ENCODE peak calls at places on chromosomes 4 and X, in six cellular contexts. U is suprapubic skin, Z is stromal cell of bone marrow, I is endodermal cell, Q is DMS153, E is astrocyte of the spinal cord. G is an unnamed sample.

GRCh38 chrX:15350329-15350996 is 15.1 kb upstream of the PIGA start:
- DNase-seq in U (no peak), Z (no peak), I (peak), Q (no peak), E (no peak), G (no peak)

GRCh38 chrX:21479695-21480280 is 105.6 kb downstream of the CNKSR2 start:
- DNase-seq in U (no peak), Z (peak), I (peak), Q (peak), E (peak), G (peak)

GRCh38 chrX:1521459-1521956 is 15.5 kb downstream of the P2RY8 start:
- DNase-seq in U (peak), Z (no peak), I (peak), Q (no peak), E (no peak), G (no peak)

GRCh38 chr4:8537041-8537461 is 43.1 kb upstream of the GPR78 start:
- DNase-seq in U (no peak), Z (peak), I (no peak), Q (peak), E (peak), G (peak)

GRCh38 chr4:108168672-108169562 is at the start of gene LEF1:
- DNase-seq in U (no peak), Z (no peak), I (peak), Q (peak), E (peak), G (no peak)

GRCh38 chr4:9804918-9805317 is 23.5 kb downstream of the DRD5 start:
- DNase-seq in U (no peak), Z (no peak), I (peak), Q (no peak), E (no peak), G (no peak)

GRCh38 chr4:146510942-146511341 is 10.8 kb downstream of the SLC10A7 start:
- DNase-seq in U (no peak), Z (no peak), I (no peak), Q (no peak), E (no peak), G (no peak)

GRCh38 chrX:136227948-136228584 is 23.1 kb downstream of the MAP7D3 start:
- DNase-seq in U (no peak), Z (no peak), I (no peak), Q (no peak), E (no peak), G (no peak)

GRCh38 chr4:7168106-7168505 is 24.2 kb upstream of the SORCS2 start:
- DNase-seq in U (peak), Z (no peak), I (no peak), Q (no peak), E (no peak), G (no peak)

GRCh38 chr4:104394409-104394813 is 100.3 kb downstream of the CXXC4 start:
- DNase-seq in U (no peak), Z (no peak), I (no peak), Q (peak), E (no peak), G (no peak)

GRCh38 chr4:94591289-94591688 is 139.5 kb downstream of the PDLIM5 start:
- DNase-seq in U (no peak), Z (no peak), I (no peak), Q (no peak), E (no peak), G (no peak)

GRCh38 chrX:28099166-28099565 is 117.9 kb upstream of the DCAF8L1 start:
- DNase-seq in U (no peak), Z (no peak), I (no peak), Q (no peak), E (no peak), G (no peak)

GRCh38 chr4:124321370-124321769 is 391.2 kb downstream of the ANKRD50 start:
- DNase-seq in U (no peak), Z (no peak), I (peak), Q (no peak), E (peak), G (no peak)

GRCh38 chr4:42152507-42153504 is at the start of gene BEND4:
- DNase-seq in U (no peak), Z (no peak), I (peak), Q (no peak), E (no peak), G (no peak)

GRCh38 chrX:331145-331771 is 12.7 kb upstream of the GTPBP6 start:
- DNase-seq in U (peak), Z (peak), I (peak), Q (no peak), E (peak), G (no peak)

GRCh38 chrX:104789784-104790183 is 223.8 kb downstream of the IL1RAPL2 start:
- DNase-seq in U (no peak), Z (no peak), I (no peak), Q (no peak), E (no peak), G (no peak)

GRCh38 chr4:186137193-186137792 is 32.8 kb downstream of the FAM149A start:
- DNase-seq in U (no peak), Z (peak), I (no peak), Q (no peak), E (peak), G (no peak)

GRCh38 chr4:155079866-155080265 is 128.6 kb upstream of the NPY2R start:
- DNase-seq in U (no peak), Z (peak), I (no peak), Q (no peak), E (peak), G (no peak)

GRCh38 chr4:81040175-81040659 is 9.7 kb downstream of the BMP3 start:
- DNase-seq in U (no peak), Z (peak), I (no peak), Q (peak), E (peak), G (peak)

GRCh38 chrX:134999469-134999868 is 8.7 kb downstream of the SMIM10 start:
- DNase-seq in U (no peak), Z (peak), I (no peak), Q (peak), E (peak), G (peak)

GRCh38 chr4:150852237-150852636 is 162.8 kb downstream of the LRBA start:
- DNase-seq in U (no peak), Z (no peak), I (no peak), Q (no peak), E (no peak), G (peak)

GRCh38 chrX:43968347-43968746 is 4.8 kb downstream of the NDP start:
- DNase-seq in U (no peak), Z (no peak), I (no peak), Q (no peak), E (no peak), G (no peak)

GRCh38 chr4:20203508-20203907 is 48.2 kb upstream of the SLIT2 start:
- DNase-seq in U (no peak), Z (peak), I (no peak), Q (no peak), E (peak), G (peak)

GRCh38 chrX:42680651-42681050 is 97.3 kb downstream of the PPP1R2C start:
- DNase-seq in U (no peak), Z (peak), I (peak), Q (no peak), E (peak), G (no peak)

GRCh38 chr4:88628746-88629145 is 36.5 kb downstream of the HERC3 start:
- DNase-seq in U (no peak), Z (peak), I (no peak), Q (no peak), E (peak), G (no peak)

GRCh38 chr4:140807491-140808257 is 51.5 kb upstream of the TBC1D9 start:
- DNase-seq in U (no peak), Z (no peak), I (no peak), Q (no peak), E (peak), G (peak)

GRCh38 chr4:99404595-99405287 is 30.4 kb downstream of the ADH7 start:
- DNase-seq in U (no peak), Z (peak), I (no peak), Q (no peak), E (peak), G (peak)

GRCh38 chr4:2402053-2402452 is 16.4 kb downstream of the ZFYVE28 start:
- DNase-seq in U (no peak), Z (no peak), I (peak), Q (no peak), E (peak), G (peak)

GRCh38 chr4:7970031-7970946 is 30.6 kb upstream of the AFAP1 start:
- DNase-seq in U (no peak), Z (no peak), I (peak), Q (no peak), E (no peak), G (no peak)

GRCh38 chr4:25563071-25563564 is 92.5 kb upstream of the SLC34A2 start:
- DNase-seq in U (no peak), Z (no peak), I (peak), Q (peak), E (no peak), G (no peak)

GRCh38 chr4:177487977-177488376 is 45.7 kb upstream of the AGA start:
- DNase-seq in U (no peak), Z (no peak), I (no peak), Q (no peak), E (no peak), G (no peak)

GRCh38 chr4:113026556-113026955 is 22.9 kb upstream of the ANK2 start:
- DNase-seq in U (no peak), Z (peak), I (no peak), Q (no peak), E (peak), G (peak)